ENCODE peak calls at places on chromosomes 11 and 22, in six cellular contexts. One of them, this sample, is unnamed.

GRCh38 chr22:25113316-25113721 is 86.3 kb upstream of the CRYBB3 start:
- DNase-seq in T-cell: no peak
- DNase-seq in islet precursor cell: peak; percentile 89
- DNase-seq in brain microvascular endothelial cell: no peak
- DNase-seq in AG08395: no peak
- DNase-seq in non-pigmented ciliary epithelial cell: no peak
- DNase-seq in this sample: no peak

GRCh38 chr11:108947654-108948570 is 283.0 kb downstream of the DDX10 start:
- DNase-seq in T-cell: no peak
- DNase-seq in islet precursor cell: no peak
- DNase-seq in brain microvascular endothelial cell: peak; percentile 87
- DNase-seq in AG08395: no peak
- DNase-seq in non-pigmented ciliary epithelial cell: peak; percentile 76
- DNase-seq in this sample: no peak

GRCh38 chr11:10410106-10410843 is 44.8 kb upstream of the AMPD3 start:
- DNase-seq in T-cell: no peak
- DNase-seq in islet precursor cell: no peak
- DNase-seq in brain microvascular endothelial cell: no peak
- DNase-seq in AG08395: no peak
- DNase-seq in non-pigmented ciliary epithelial cell: no peak
- DNase-seq in this sample: no peak

GRCh38 chr22:40541300-40541699 is 95.2 kb downstream of the MRTFA start:
- DNase-seq in T-cell: no peak
- DNase-seq in islet precursor cell: no peak
- DNase-seq in brain microvascular endothelial cell: no peak
- DNase-seq in AG08395: no peak
- DNase-seq in non-pigmented ciliary epithelial cell: no peak
- DNase-seq in this sample: no peak

GRCh38 chr11:109267293-109268095 is 154.5 kb upstream of the C11orf87 start:
- DNase-seq in T-cell: no peak
- DNase-seq in islet precursor cell: no peak
- DNase-seq in brain microvascular endothelial cell: no peak
- DNase-seq in AG08395: no peak
- DNase-seq in non-pigmented ciliary epithelial cell: no peak
- DNase-seq in this sample: no peak

GRCh38 chr11:119678351-119678750 is 50.6 kb downstream of the NECTIN1 start:
- DNase-seq in T-cell: no peak
- DNase-seq in islet precursor cell: no peak
- DNase-seq in brain microvascular endothelial cell: no peak
- DNase-seq in AG08395: no peak
- DNase-seq in non-pigmented ciliary epithelial cell: no peak
- DNase-seq in this sample: no peak

GRCh38 chr11:43868852-43869567 is 11.6 kb upstream of the ALKBH3 start:
- DNase-seq in T-cell: no peak
- DNase-seq in islet precursor cell: no peak
- DNase-seq in brain microvascular endothelial cell: peak; percentile 79
- DNase-seq in AG08395: peak; percentile 73
- DNase-seq in non-pigmented ciliary epithelial cell: peak; percentile 65
- DNase-seq in this sample: peak; percentile 55

GRCh38 chr11:46808804-46809431 is 37.2 kb downstream of the CKAP5 start:
- DNase-seq in T-cell: no peak
- DNase-seq in islet precursor cell: no peak
- DNase-seq in brain microvascular endothelial cell: peak; percentile 28
- DNase-seq in AG08395: peak; percentile 9
- DNase-seq in non-pigmented ciliary epithelial cell: no peak
- DNase-seq in this sample: no peak

GRCh38 chr22:41360126-41360525 is 21.6 kb upstream of the TEF start:
- DNase-seq in T-cell: no peak
- DNase-seq in islet precursor cell: peak; percentile 86
- DNase-seq in brain microvascular endothelial cell: no peak
- DNase-seq in AG08395: no peak
- DNase-seq in non-pigmented ciliary epithelial cell: no peak
- DNase-seq in this sample: no peak

GRCh38 chr11:23509023-23509422 is 648.7 kb upstream of the CCDC179 start:
- DNase-seq in T-cell: no peak
- DNase-seq in islet precursor cell: no peak
- DNase-seq in brain microvascular endothelial cell: peak; percentile 48
- DNase-seq in AG08395: peak; percentile 3
- DNase-seq in non-pigmented ciliary epithelial cell: peak; percentile 67
- DNase-seq in this sample: no peak

GRCh38 chr11:79198203-79198897 is 242.5 kb downstream of the TENM4 start:
- DNase-seq in T-cell: no peak
- DNase-seq in islet precursor cell: no peak
- DNase-seq in brain microvascular endothelial cell: no peak
- DNase-seq in AG08395: no peak
- DNase-seq in non-pigmented ciliary epithelial cell: no peak
- DNase-seq in this sample: no peak

GRCh38 chr11:128774593-128774992 is 80.7 kb downstream of the FLI1 start:
- DNase-seq in T-cell: no peak
- DNase-seq in islet precursor cell: no peak
- DNase-seq in brain microvascular endothelial cell: no peak
- DNase-seq in AG08395: no peak
- DNase-seq in non-pigmented ciliary epithelial cell: no peak
- DNase-seq in this sample: no peak